ENCODE peak calls at places on chromosomes 6 and 20, in four cellular contexts. One of them, this sample, is unnamed.

GRCh38 chr20:22743426-22743825 is 159.1 kb upstream of the FOXA2 start:
- DNase-seq in GM12878: no peak
- DNase-seq in K562: no peak
- DNase-seq in H1: no peak
- DNase-seq in this sample: no peak

GRCh38 chr20:20603339-20603990 is 109.0 kb downstream of the RALGAPA2 start:
- DNase-seq in K562: no peak
- DNase-seq in H1: no peak
- DNase-seq in GM12878: peak; percentile 95
- DNase-seq in this sample: no peak

GRCh38 chr6:14129572-14129971 is 12.0 kb downstream of the CD83 start:
- DNase-seq in K562: peak; percentile 64
- DNase-seq in H1: no peak
- DNase-seq in GM12878: no peak
- DNase-seq in this sample: peak; percentile 70

GRCh38 chr6:25054469-25054868 is 118.7 kb upstream of the RIPOR2 start:
- DNase-seq in K562: no peak
- DNase-seq in H1: no peak
- DNase-seq in GM12878: no peak
- DNase-seq in this sample: no peak

GRCh38 chr20:19565721-19566120 is 192.3 kb upstream of the RIN2 start:
- DNase-seq in H1: no peak
- DNase-seq in GM12878: no peak
- DNase-seq in K562: no peak
- DNase-seq in this sample: no peak

GRCh38 chr6:132401941-132402275 is 633 bp upstream of the MOXD1 start:
- DNase-seq in H1: peak; percentile 55
- DNase-seq in GM12878: no peak
- DNase-seq in K562: no peak
- DNase-seq in this sample: no peak

GRCh38 chr6:81636930-81637568 is 115.4 kb downstream of the TENT5A start:
- DNase-seq in GM12878: no peak
- DNase-seq in H1: no peak
- DNase-seq in K562: no peak
- DNase-seq in this sample: peak; percentile 2

GRCh38 chr6:32370510-32370909 is 1.2 kb downstream of the TSBP1 start:
- DNase-seq in H1: no peak
- DNase-seq in K562: no peak
- DNase-seq in GM12878: no peak
- DNase-seq in this sample: no peak

GRCh38 chr6:33082702-33083101 is 6.9 kb downstream of the HLA-DPB1 start:
- DNase-seq in H1: peak; percentile 65
- DNase-seq in GM12878: no peak
- DNase-seq in K562: peak; percentile 29
- DNase-seq in this sample: peak; percentile 55

GRCh38 chr6:148272084-148272483 is 70.6 kb upstream of the SASH1 start:
- DNase-seq in H1: no peak
- DNase-seq in GM12878: no peak
- DNase-seq in K562: no peak
- DNase-seq in this sample: no peak

GRCh38 chr6:167225903-167226508 is 65.1 kb upstream of the UNC93A start:
- DNase-seq in H1: no peak
- DNase-seq in K562: no peak
- DNase-seq in GM12878: no peak
- DNase-seq in this sample: no peak

GRCh38 chr20:60784321-60784720 is 467.7 kb upstream of the CDH4 start:
- DNase-seq in H1: no peak
- DNase-seq in GM12878: no peak
- DNase-seq in K562: no peak
- DNase-seq in this sample: no peak

GRCh38 chr20:4920131-4920530 is 81.2 kb downstream of the SLC23A2 start:
- DNase-seq in H1: no peak
- DNase-seq in K562: no peak
- DNase-seq in GM12878: no peak
- DNase-seq in this sample: no peak

GRCh38 chr6:34610819-34611477 is 54.8 kb upstream of the SPDEF start:
- DNase-seq in K562: peak; percentile 48
- DNase-seq in H1: no peak
- DNase-seq in GM12878: no peak
- DNase-seq in this sample: peak; percentile 31

GRCh38 chr6:39476151-39476550 is 153.6 kb upstream of the KCNK16 start:
- DNase-seq in K562: no peak
- DNase-seq in H1: no peak
- DNase-seq in GM12878: no peak
- DNase-seq in this sample: no peak

GRCh38 chr6:80338201-80338836 is 231.8 kb downstream of the BCKDHB start:
- DNase-seq in K562: peak; percentile 65
- DNase-seq in H1: peak; percentile 94
- DNase-seq in GM12878: no peak
- DNase-seq in this sample: peak; percentile 47

GRCh38 chr6:349491-349921 is 42.0 kb upstream of the IRF4 start:
- DNase-seq in K562: no peak
- DNase-seq in H1: no peak
- DNase-seq in GM12878: no peak
- DNase-seq in this sample: no peak

GRCh38 chr6:138538390-138539031 is 39.2 kb upstream of the NHSL1 start:
- DNase-seq in H1: no peak
- DNase-seq in GM12878: no peak
- DNase-seq in K562: no peak
- DNase-seq in this sample: peak; percentile 86

GRCh38 chr20:59993736-59994484 is 35.7 kb downstream of the CDH26 start:
- DNase-seq in H1: no peak
- DNase-seq in K562: no peak
- DNase-seq in GM12878: no peak
- DNase-seq in this sample: no peak

GRCh38 chr6:158022749-158023596 is 41.3 kb downstream of the SYNJ2 start:
- DNase-seq in K562: no peak
- DNase-seq in GM12878: no peak
- DNase-seq in H1: no peak
- DNase-seq in this sample: no peak

GRCh38 chr6:42984924-42985475 is 630 bp downstream of the PPP2R5D start:
- DNase-seq in K562: peak; percentile 38
- DNase-seq in GM12878: no peak
- DNase-seq in H1: peak; percentile 53
- DNase-seq in this sample: no peak

GRCh38 chr20:38825901-38826625 is 20.6 kb downstream of the PPP1R16B start:
- DNase-seq in H1: no peak
- DNase-seq in K562: no peak
- DNase-seq in GM12878: no peak
- DNase-seq in this sample: peak; percentile 85

GRCh38 chr6:14647311-14647710 is 529.7 kb downstream of the CD83 start:
- DNase-seq in H1: no peak
- DNase-seq in GM12878: no peak
- DNase-seq in K562: no peak
- DNase-seq in this sample: no peak

GRCh38 chr20:41983159-41983558 is 365.0 kb upstream of the CHD6 start:
- DNase-seq in GM12878: no peak
- DNase-seq in K562: no peak
- DNase-seq in H1: no peak
- DNase-seq in this sample: no peak

GRCh38 chr6:30013296-30013922 is 47.7 kb upstream of the POLR1H start:
- DNase-seq in H1: peak; percentile 55
- DNase-seq in GM12878: no peak
- DNase-seq in K562: peak; percentile 59
- DNase-seq in this sample: peak; percentile 17

GRCh38 chr6:13661647-13662046 is 46.5 kb downstream of the NOL7 start:
- DNase-seq in GM12878: no peak
- DNase-seq in H1: no peak
- DNase-seq in K562: no peak
- DNase-seq in this sample: no peak

GRCh38 chr6:72963946-72964345 is 261.4 kb downstream of the KHDC1L start:
- DNase-seq in K562: no peak
- DNase-seq in H1: no peak
- DNase-seq in GM12878: no peak
- DNase-seq in this sample: no peak

GRCh38 chr6:54801669-54802068 is 44.9 kb upstream of the FAM83B start:
- DNase-seq in H1: no peak
- DNase-seq in K562: no peak
- DNase-seq in GM12878: no peak
- DNase-seq in this sample: no peak

GRCh38 chr6:155397172-155397705 is 58.4 kb downstream of the NOX3 start:
- DNase-seq in GM12878: no peak
- DNase-seq in H1: no peak
- DNase-seq in K562: no peak
- DNase-seq in this sample: no peak

GRCh38 chr6:11432091-11432490 is 105.5 kb upstream of the TMEM170B start:
- DNase-seq in K562: no peak
- DNase-seq in H1: no peak
- DNase-seq in GM12878: no peak
- DNase-seq in this sample: no peak

GRCh38 chr6:129345890-129346289 is 364.1 kb downstream of the ARHGAP18 start:
- DNase-seq in GM12878: no peak
- DNase-seq in K562: no peak
- DNase-seq in H1: no peak
- DNase-seq in this sample: no peak

DNA sequence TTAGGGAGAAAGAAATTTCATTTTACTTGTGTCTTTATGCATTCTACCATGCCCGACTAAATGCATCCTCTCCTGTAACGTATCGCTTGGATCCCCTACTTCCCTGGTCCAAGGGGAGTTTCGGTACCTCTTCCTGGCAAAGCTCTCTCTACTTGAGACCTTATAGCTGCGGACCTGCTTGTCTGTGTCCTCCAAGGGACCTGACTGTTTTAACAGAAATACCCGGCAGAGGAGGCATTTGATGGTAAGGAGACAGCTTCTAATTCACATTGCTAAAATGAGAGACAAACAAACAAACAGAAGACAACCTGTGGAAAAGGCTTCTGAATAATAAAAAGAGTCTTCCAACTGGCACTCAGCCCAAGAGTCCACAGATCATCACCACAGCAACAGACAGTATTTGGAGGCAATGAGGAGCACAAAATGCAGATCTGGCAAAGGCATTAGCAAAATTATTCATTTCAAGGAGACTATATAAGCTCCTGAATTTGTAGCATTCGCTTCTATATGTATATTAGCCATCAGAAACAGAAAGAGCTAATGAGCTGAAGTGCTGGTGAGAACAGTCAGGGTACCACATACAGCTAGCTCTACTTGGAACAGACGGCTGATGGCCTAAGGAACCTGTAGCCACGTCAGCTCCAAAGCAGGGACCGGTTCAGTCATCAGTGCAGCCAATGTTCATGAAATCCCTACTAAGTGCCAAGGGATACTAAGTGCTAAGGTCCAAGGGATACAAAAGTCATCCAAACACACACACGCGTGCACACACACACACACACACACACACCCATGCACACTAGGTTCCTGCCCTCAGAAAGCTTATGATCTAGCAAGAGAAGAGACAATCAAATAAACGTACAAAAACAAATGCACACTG is 53.9 kb downstream of the MAP3K5 start:
- DNase-seq in K562: no peak
- DNase-seq in H1: no peak
- DNase-seq in GM12878: no peak
- DNase-seq in this sample: no peak
- TF ChIP-seq BRCA1 in K562: no peak
- TF ChIP-seq BRCA1 in H1: no peak
- TF ChIP-seq BRCA1 in GM12878: no peak
- TF ChIP-seq BRCA1 in this sample: no peak

DNA sequence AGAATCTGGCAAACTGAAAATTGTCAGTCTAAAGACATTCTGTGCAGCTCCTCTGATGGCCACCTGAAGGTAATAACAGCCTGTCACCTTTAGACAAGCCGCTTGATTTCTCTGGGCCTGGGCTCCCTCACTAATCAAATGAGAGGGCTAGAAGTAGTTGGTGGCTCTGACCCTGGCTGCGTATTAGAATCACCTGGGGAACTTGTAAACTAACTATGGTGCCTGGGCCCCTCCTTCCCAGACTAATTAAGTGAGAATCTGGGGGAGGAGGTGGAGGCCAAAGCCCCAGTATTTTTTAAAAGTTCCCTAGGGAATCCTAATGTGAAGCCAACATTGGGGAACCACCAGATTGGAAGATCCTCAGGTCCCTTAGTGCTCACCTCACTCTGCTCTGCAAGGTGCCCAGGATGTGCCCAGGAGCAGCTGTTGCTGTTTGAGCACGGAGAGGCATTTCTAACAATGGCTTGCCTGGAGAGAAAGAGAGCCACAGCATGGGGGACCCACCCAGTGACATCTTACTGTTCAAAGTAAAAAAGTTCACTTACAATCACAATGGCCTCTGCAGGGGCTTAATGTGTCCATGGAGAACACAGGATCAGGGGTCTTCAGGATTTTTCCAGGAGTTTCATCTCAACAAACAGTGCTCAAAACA is 121.8 kb upstream of the ARID1B start:
- DNase-seq in GM12878: no peak
- DNase-seq in K562: no peak
- DNase-seq in H1: peak; percentile 68
- DNase-seq in this sample: no peak
- TF ChIP-seq BRCA1 in GM12878: no peak
- TF ChIP-seq BRCA1 in K562: no peak
- TF ChIP-seq BRCA1 in H1: no peak
- TF ChIP-seq BRCA1 in this sample: no peak

GRCh38 chr6:9360881-9361280 is 925.5 kb upstream of the SLC35B3 start:
- DNase-seq in K562: no peak
- DNase-seq in H1: no peak
- DNase-seq in GM12878: no peak
- DNase-seq in this sample: no peak
- TF ChIP-seq BRCA1 in K562: no peak
- TF ChIP-seq BRCA1 in H1: no peak
- TF ChIP-seq BRCA1 in GM12878: no peak
- TF ChIP-seq BRCA1 in this sample: no peak

GRCh38 chr20:45893831-45894230 is 2.7 kb downstream of the CTSA start:
- DNase-seq in H1: no peak
- DNase-seq in K562: no peak
- DNase-seq in GM12878: no peak
- DNase-seq in this sample: no peak

GRCh38 chr20:45892049-45892816 is 1.1 kb downstream of the CTSA start:
- DNase-seq in H1: no peak
- DNase-seq in GM12878: no peak
- DNase-seq in K562: peak; percentile 47
- DNase-seq in this sample: peak; percentile 44

GRCh38 chr20:45892828-45893500 is 1.8 kb downstream of the CTSA start:
- DNase-seq in K562: no peak
- DNase-seq in GM12878: no peak
- DNase-seq in H1: no peak
- DNase-seq in this sample: no peak

GRCh38 chr20:45890077-45890996 is 671 bp downstream of the NEURL2 start:
- DNase-seq in H1: peak; percentile 89
- DNase-seq in GM12878: no peak
- DNase-seq in K562: no peak
- DNase-seq in this sample: peak; percentile 92

GRCh38 chr20:45890997-45891983 is at the start of the genes CTSA and NEURL2:
- DNase-seq in GM12878: peak; percentile 51
- DNase-seq in K562: peak; percentile 98
- DNase-seq in H1: peak; percentile 96
- DNase-seq in this sample: peak; percentile 98
- TF ChIP-seq BRCA1 in GM12878: no peak
- TF ChIP-seq BRCA1 in K562: no peak
- TF ChIP-seq BRCA1 in H1: no peak
- TF ChIP-seq BRCA1 in this sample: peak; percentile 97